ENCODE peak calls at places on chromosomes 13 and 19, in eight cellular contexts. R is upper lobe of right lung; U is stimulated activated CD8-positive, alpha-beta memory T cell treated with anti-CD3 and anti-CD28 coated beads, Interleukin-2, amount 100 ng/mL, for 48 hours; O is stimulated activated CD4-positive, alpha-beta T cell treated with anti-CD3 and anti-CD28 coated beads, Interleukin-15, amount 100 ng/mL, for 48 hours; M is NCI-H1105 treated with DMSO at 0.1 percent for 48 hours; E is body of pancreas; H is H9; F is mucosa of descending colon. I is an unnamed sample.

GRCh38 chr13:21436582-21436981 is 22.5 kb downstream of the ZDHHC20 start:
- DNase-seq in M (no peak), F (no peak), H (no peak), E (no peak), O (no peak), U (no peak), R (no peak), I (no peak)

GRCh38 chr19:49422407-49423277 is 599 bp downstream of the PTH2 start:
- DNase-seq in F (peak; percentile 60), U (no peak), E (peak; percentile 26), O (peak; percentile 49), H (peak; percentile 88), R (no peak), M (peak; percentile 31), I (no peak)

GRCh38 chr19:732325-733069 is 18.4 kb upstream of the MISP start:
- DNase-seq in U (no peak), R (no peak), O (no peak), F (no peak), E (no peak), M (no peak), H (no peak), I (no peak)

GRCh38 chr19:3470500-3471128 is 9.7 kb downstream of the SMIM24 start:
- DNase-seq in U (no peak), F (no peak), M (no peak), R (no peak), O (no peak), E (no peak), H (no peak), I (no peak)

GRCh38 chr19:56637976-56638555 is 4.9 kb upstream of the SMIM17 start:
- DNase-seq in O (peak; percentile 30), H (peak; percentile 69), E (peak; percentile 72), M (no peak), U (peak; percentile 37), F (peak; percentile 38), R (no peak), I (peak; percentile 88)

GRCh38 chr13:75818181-75819110 is 182.3 kb downstream of the LMO7 start:
- DNase-seq in F (no peak), M (no peak), R (no peak), O (no peak), H (no peak), U (no peak), E (no peak), I (no peak)

GRCh38 chr19:28881616-28882015 is 331.3 kb downstream of the UQCRFS1 start:
- DNase-seq in U (no peak), H (no peak), E (no peak), M (peak; percentile 81), F (no peak), O (no peak), R (no peak), I (no peak)

GRCh38 chr19:35545855-35546381 is 492 bp downstream of the TMEM147 start:
- DNase-seq in M (peak; percentile 25), F (peak; percentile 72), H (no peak), E (peak; percentile 44), U (peak; percentile 74), R (peak; percentile 76), O (peak; percentile 71), I (no peak)

GRCh38 chr13:29888306-29888705 is 37.9 kb upstream of the UBL3 start:
- DNase-seq in M (no peak), R (no peak), F (no peak), H (no peak), U (no peak), O (no peak), E (no peak), I (no peak)

GRCh38 chr19:1860133-1860775 is 3.1 kb downstream of the KLF16 start:
- DNase-seq in O (peak; percentile 59), M (peak; percentile 1), F (peak; percentile 82), H (no peak), R (no peak), U (no peak), E (peak; percentile 78), I (peak; percentile 84)

GRCh38 chr13:45178349-45179142 is 22.3 kb downstream of the KCTD4 start:
- DNase-seq in U (no peak), E (no peak), F (no peak), H (no peak), O (no peak), R (no peak), M (no peak), I (no peak)

GRCh38 chr13:49124693-49125304 is 95.3 kb upstream of the MLNR start:
- DNase-seq in M (no peak), F (no peak), R (no peak), O (no peak), H (no peak), U (no peak), E (no peak), I (no peak)

GRCh38 chr13:27964741-27965323 is 4.3 kb downstream of the CDX2 start:
- DNase-seq in U (no peak), F (peak; percentile 50), R (no peak), O (no peak), H (no peak), M (no peak), E (no peak), I (no peak)

GRCh38 chr13:43663474-43664090 is 123.2 kb downstream of the ENOX1 start:
- DNase-seq in M (peak; percentile 32), H (no peak), F (no peak), E (no peak), U (no peak), R (no peak), O (no peak), I (no peak)

GRCh38 chr19:35991731-35992450 is 3.1 kb upstream of the SDHAF1 start:
- DNase-seq in R (no peak), U (no peak), M (no peak), H (no peak), E (no peak), F (no peak), O (no peak), I (no peak)

GRCh38 chr19:33375760-33376159 is 2.3 kb downstream of the CEBPG start:
- DNase-seq in R (no peak), F (no peak), O (no peak), H (no peak), E (no peak), M (no peak), U (no peak), I (no peak)

GRCh38 chr13:98110749-98111148 is 32.1 kb upstream of the FARP1 start:
- DNase-seq in U (no peak), O (no peak), M (no peak), H (no peak), R (no peak), F (no peak), E (no peak), I (no peak)

GRCh38 chr13:30147380-30147779 is 160.0 kb downstream of the KATNAL1 start:
- DNase-seq in R (no peak), F (no peak), E (no peak), H (no peak), M (no peak), O (no peak), U (no peak), I (no peak)

GRCh38 chr13:20006206-20006605 is 47.7 kb downstream of the ZMYM2 start:
- DNase-seq in F (no peak), H (no peak), E (no peak), U (no peak), O (no peak), R (no peak), M (no peak), I (no peak)

GRCh38 chr19:1470864-1471513 is 8.0 kb downstream of the C19orf25 start:
- DNase-seq in R (no peak), M (peak; percentile 64), O (no peak), H (peak; percentile 84), U (no peak), E (no peak), F (no peak), I (peak; percentile 82)

GRCh38 chr13:88000239-88000638 is 329.1 kb downstream of the SLITRK5 start:
- DNase-seq in H (no peak), F (no peak), M (no peak), U (no peak), R (no peak), E (no peak), O (no peak), I (no peak)

GRCh38 chr19:27392027-27392632 is 1820.8 kb downstream of the UQCRFS1 start:
- DNase-seq in H (peak; percentile 18), F (no peak), E (no peak), M (no peak), O (no peak), U (no peak), R (peak; percentile 22), I (no peak)

GRCh38 chr13:29914591-29914990 is 64.2 kb upstream of the UBL3 start:
- DNase-seq in F (no peak), O (no peak), M (no peak), R (no peak), U (no peak), E (no peak), H (no peak), I (no peak)

GRCh38 chr19:2636142-2636896 is 66.2 kb downstream of the GNG7 start:
- DNase-seq in O (no peak), U (no peak), M (no peak), E (no peak), R (no peak), F (no peak), H (no peak), I (peak; percentile 62)

GRCh38 chr13:93603043-93603442 is 376.4 kb downstream of the GPC6 start:
- DNase-seq in R (no peak), E (no peak), O (no peak), H (no peak), U (no peak), M (no peak), F (no peak), I (no peak)

GRCh38 chr13:43061496-43062280 is 38.3 kb downstream of the DNAJC15 start:
- DNase-seq in M (no peak), O (no peak), U (no peak), H (no peak), R (no peak), E (no peak), F (no peak), I (no peak)

GRCh38 chr19:10848208-10848843 is at the start of gene C19orf38:
- DNase-seq in O (no peak), H (no peak), U (no peak), R (no peak), M (no peak), E (no peak), F (no peak), I (no peak)

GRCh38 chr13:107284168-107284567 is 716.2 kb upstream of the ARGLU1 start:
- DNase-seq in E (no peak), R (no peak), U (no peak), O (no peak), M (no peak), F (no peak), H (no peak), I (no peak)

GRCh38 chr13:113220141-113220598 is 10.8 kb downstream of the CUL4A start:
- DNase-seq in R (peak; percentile 73), M (no peak), H (no peak), O (no peak), E (peak; percentile 30), F (peak; percentile 70), U (no peak), I (no peak)

GRCh38 chr19:44925114-44925891 is 10.9 kb downstream of the APOC1 start:
- DNase-seq in H (no peak), F (peak; percentile 70), R (peak; percentile 88), E (peak; percentile 83), U (no peak), M (no peak), O (no peak), I (peak; percentile 95)

GRCh38 chr19:13164370-13165090 is 14.3 kb downstream of the IER2 start:
- DNase-seq in U (no peak), R (peak; percentile 80), O (no peak), H (peak; percentile 100), E (peak; percentile 67), F (peak; percentile 81), M (peak; percentile 5), I (peak; percentile 91)

GRCh38 chr19:17902701-17903100 is 30.1 kb upstream of the CCDC124 start:
- DNase-seq in F (no peak), R (no peak), M (peak; percentile 12), E (no peak), O (no peak), U (no peak), H (no peak), I (no peak)

GRCh38 chr13:93080166-93080565 is 146.4 kb upstream of the GPC6 start:
- DNase-seq in U (no peak), H (no peak), O (no peak), R (no peak), F (no peak), M (no peak), E (no peak), I (no peak)

GRCh38 chr13:107866007-107866665 is 349.2 kb downstream of the LIG4 start:
- DNase-seq in H (peak; percentile 58), F (no peak), O (no peak), E (peak; percentile 20), R (peak; percentile 67), U (no peak), M (peak; percentile 78), I (peak; percentile 70)